ENCODE peak calls at places on chromosomes 2 and 18, in nine cellular contexts. M is stomach, Y is GM23338, X is RWPE2, O is fibroblast of lung, N is left ventricle myocardium inferior, R is hepatocyte, D is cardiac fibroblast, C is heart right ventricle. B is an unnamed sample.

GRCh38 chr18:56402872-56403516 is 235.4 kb downstream of the TXNL1 start:
- DNase-seq in X (no peak), M (no peak), N (no peak), R (no peak), D (peak; percentile 85), O (peak; percentile 91), C (no peak), Y (no peak), B (no peak)

GRCh38 chr18:70022636-70023035 is 75.0 kb upstream of the CD226 start:
- DNase-seq in O (no peak), R (no peak), N (no peak), M (no peak), X (no peak), D (no peak), C (no peak), Y (no peak), B (no peak)

GRCh38 chr2:42809131-42809875 is 16.9 kb upstream of the HAAO start:
- DNase-seq in C (no peak), Y (no peak), O (no peak), X (no peak), D (no peak), R (peak; percentile 46), M (no peak), N (no peak), B (no peak)

GRCh38 chr2:226760412-226761194 is 39.0 kb downstream of the IRS1 start:
- DNase-seq in X (no peak), N (no peak), M (no peak), R (no peak), O (peak; percentile 94), C (no peak), D (peak; percentile 82), Y (no peak), B (no peak)

GRCh38 chr2:233974530-233975071 is 57.4 kb downstream of the TRPM8 start:
- DNase-seq in O (peak; percentile 100), R (peak; percentile 71), C (peak; percentile 18), Y (no peak), X (peak; percentile 90), M (no peak), N (no peak), D (peak; percentile 86), B (no peak)

GRCh38 chr2:135664623-135665068 is 77.0 kb upstream of the UBXN4 start:
- DNase-seq in D (peak; percentile 28), N (no peak), M (no peak), C (no peak), X (no peak), Y (no peak), O (peak; percentile 42), R (no peak), B (no peak)

GRCh38 chr18:58529714-58530354 is 99.1 kb downstream of the ALPK2 start:
- DNase-seq in C (peak; percentile 41), O (peak; percentile 53), X (no peak), M (peak; percentile 71), N (peak; percentile 49), D (peak; percentile 72), Y (peak; percentile 88), R (peak; percentile 73), B (no peak)

GRCh38 chr2:36538345-36538744 is 59.6 kb downstream of the FEZ2 start:
- DNase-seq in C (no peak), M (no peak), R (no peak), N (no peak), O (no peak), X (no peak), D (peak; percentile 44), Y (no peak), B (no peak)

GRCh38 chr2:86622878-86623548 is 652 bp downstream of the RNF103 start:
- DNase-seq in M (peak; percentile 59), C (peak; percentile 69), Y (peak; percentile 43), N (peak; percentile 71), R (peak; percentile 81), X (no peak), O (no peak), D (no peak), B (peak; percentile 73)

GRCh38 chr2:29443627-29444026 is 328.4 kb downstream of the CLIP4 start:
- DNase-seq in C (no peak), N (no peak), M (no peak), O (peak; percentile 21), Y (no peak), R (no peak), X (no peak), D (no peak), B (no peak)

GRCh38 chr2:137838255-137839092 is 125.8 kb upstream of the HNMT start:
- DNase-seq in X (no peak), C (no peak), R (peak; percentile 71), N (no peak), M (no peak), D (peak; percentile 66), Y (peak; percentile 76), O (peak; percentile 22), B (no peak)

GRCh38 chr2:4618630-4619228 is 915.4 kb downstream of the DCDC2C start:
- DNase-seq in C (no peak), X (no peak), Y (no peak), R (no peak), O (no peak), D (no peak), M (no peak), N (no peak), B (no peak)

GRCh38 chr2:54845514-54845913 is 122.1 kb downstream of the EML6 start:
- DNase-seq in X (no peak), C (no peak), N (no peak), M (no peak), Y (no peak), R (no peak), O (peak; percentile 44), D (no peak), B (no peak)

GRCh38 chr2:70828914-70829824 is 6.4 kb downstream of the CD207 start:
- DNase-seq in M (no peak), N (peak; percentile 21), O (peak; percentile 34), Y (no peak), C (no peak), R (no peak), D (peak; percentile 64), X (no peak), B (no peak)

GRCh38 chr2:214492152-214492551 is 81.3 kb downstream of the VWC2L start:
- DNase-seq in Y (no peak), R (no peak), M (no peak), N (no peak), D (no peak), C (no peak), O (no peak), X (no peak), B (no peak)

GRCh38 chr2:214492608-214493007 is 81.8 kb downstream of the VWC2L start:
- DNase-seq in N (no peak), X (no peak), R (no peak), O (no peak), C (no peak), Y (no peak), M (no peak), D (no peak), B (no peak)

GRCh38 chr2:214484701-214485100 is 73.8 kb downstream of the VWC2L start:
- DNase-seq in C (no peak), X (no peak), Y (no peak), R (no peak), O (no peak), D (no peak), M (no peak), N (no peak), B (no peak)

GRCh38 chr2:214489702-214490101 is 78.8 kb downstream of the VWC2L start:
- DNase-seq in X (no peak), Y (no peak), D (no peak), O (no peak), C (no peak), N (no peak), R (no peak), M (no peak), B (no peak)

GRCh38 chr2:214489181-214489580 is 78.3 kb downstream of the VWC2L start:
- DNase-seq in O (no peak), C (no peak), R (no peak), X (no peak), M (no peak), Y (peak; percentile 9), N (no peak), D (no peak), B (no peak)
- TF ChIP-seq CTCF in O (no peak), C (no peak), R (no peak), X (peak; percentile 11), M (no peak), Y (peak; percentile 33), N (no peak), D (no peak), B (peak; percentile 25)

GRCh38 chr2:62724886-62725711 is 19.6 kb downstream of the EHBP1 start:
- DNase-seq in X (peak; percentile 49), Y (peak; percentile 73), O (no peak), N (peak; percentile 19), R (no peak), C (no peak), D (no peak), M (peak; percentile 40), B (no peak)
- TF ChIP-seq CTCF in X (no peak), Y (peak; percentile 58), O (no peak), N (no peak), R (no peak), C (peak; percentile 21), D (peak; percentile 20), M (peak; percentile 7), B (peak; percentile 45)

GRCh38 chr2:120960994-120961393 is 225.3 kb downstream of the GLI2 start:
- DNase-seq in N (no peak), D (no peak), M (no peak), R (no peak), O (no peak), Y (no peak), C (no peak), X (no peak), B (no peak)

GRCh38 chr2:120956486-120957156 is 221.0 kb downstream of the GLI2 start:
- DNase-seq in D (no peak), O (no peak), M (no peak), Y (no peak), X (no peak), C (no peak), N (no peak), R (no peak), B (no peak)

GRCh38 chr2:120959426-120959825 is 223.8 kb downstream of the GLI2 start:
- DNase-seq in D (no peak), C (peak; percentile 56), O (peak; percentile 73), R (peak; percentile 39), X (no peak), Y (no peak), N (peak; percentile 41), M (no peak), B (no peak)

GRCh38 chr2:120957905-120958304 is 222.2 kb downstream of the GLI2 start:
- DNase-seq in C (peak; percentile 62), Y (no peak), O (no peak), M (peak; percentile 76), X (no peak), D (no peak), N (peak; percentile 76), R (no peak), B (no peak)

GRCh38 chr2:120958623-120959366 is 223.1 kb downstream of the GLI2 start:
- DNase-seq in R (peak; percentile 34), D (no peak), Y (peak; percentile 90), M (no peak), C (no peak), O (no peak), N (no peak), X (no peak), B (no peak)
- TF ChIP-seq CTCF in R (peak; percentile 27), D (peak; percentile 43), Y (peak; percentile 76), M (no peak), C (no peak), O (peak; percentile 21), N (no peak), X (no peak), B (peak; percentile 61)

DNA sequence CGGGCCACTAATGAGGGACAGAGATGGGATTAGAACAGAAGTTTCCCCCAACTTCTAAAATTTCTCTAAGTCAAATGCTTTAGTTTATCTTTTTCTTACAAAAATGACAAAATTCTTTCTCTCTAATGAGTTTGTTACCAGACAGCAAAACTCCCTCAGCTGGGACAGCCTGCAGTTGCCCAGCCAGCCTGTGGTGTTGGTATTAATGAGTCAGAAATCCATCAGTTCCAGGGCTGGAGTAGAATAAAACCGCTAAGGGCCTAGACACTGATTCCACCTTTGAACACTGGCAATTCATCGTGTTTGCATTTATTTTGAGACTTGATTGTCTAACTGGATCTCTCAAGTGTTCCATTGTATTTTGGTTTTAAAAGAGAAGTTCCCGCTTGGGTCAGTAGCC is 38.3 kb upstream of the SMAD2 start:
- DNase-seq in O (peak; percentile 74), X (no peak), M (no peak), C (no peak), R (no peak), D (peak; percentile 13), Y (no peak), N (no peak), B (no peak)
- TF ChIP-seq CTCF in O (no peak), X (no peak), M (no peak), C (no peak), R (no peak), D (no peak), Y (no peak), N (no peak), B (no peak)